ENCODE peak calls at places on chromosomes 7 and 10, in five cellular contexts. O is A549, S is GM12878, Z is K562, D is HepG2. R is an unnamed sample.

GRCh38 chr7:19112290-19113000 is 5.0 kb downstream of the TWIST1 start:
- DNase-seq in O (no peak), S (no peak), Z (no peak), D (no peak), R (no peak)

GRCh38 chr7:108234281-108234680 is 104.1 kb upstream of the LAMB4 start:
- DNase-seq in O (no peak), S (no peak), Z (no peak), D (no peak), R (no peak)

GRCh38 chr7:45658716-45659495 is 84.7 kb downstream of the ADCY1 start:
- DNase-seq in O (no peak), S (no peak), Z (no peak), D (no peak), R (no peak)

GRCh38 chr10:43731486-43731885 is 82.8 kb upstream of the ZNF32 start:
- DNase-seq in O (no peak), S (no peak), Z (no peak), D (no peak), R (no peak)

GRCh38 chr10:61943699-61944444 is 42.4 kb downstream of the ARID5B start:
- DNase-seq in O (no peak), S (no peak), Z (no peak), D (no peak), R (no peak)

GRCh38 chr7:66500087-66500486 is 128.6 kb upstream of the KCTD7 start:
- DNase-seq in O (no peak), S (no peak), Z (peak; percentile 19), D (peak; percentile 38), R (no peak)

GRCh38 chr10:121368347-121369025 is 229.8 kb downstream of the FGFR2 start:
- DNase-seq in O (no peak), S (no peak), Z (no peak), D (peak; percentile 78), R (no peak)

GRCh38 chr10:100969175-100970075 is at the start of gene SEMA4G:
- DNase-seq in O (peak; percentile 79), S (no peak), Z (peak; percentile 78), D (peak; percentile 80), R (peak; percentile 67)

GRCh38 chr7:13077466-13077865 is 390.0 kb downstream of the ARL4A start:
- DNase-seq in O (no peak), S (no peak), Z (no peak), D (no peak), R (no peak)

GRCh38 chr10:114384181-114384580 is 20.1 kb downstream of the AFAP1L2 start:
- DNase-seq in O (no peak), S (no peak), Z (no peak), D (no peak), R (no peak)
- TF ChIP-seq KDM1A in O (no peak), S (no peak), Z (no peak), D (no peak), R (no peak)

DNA sequence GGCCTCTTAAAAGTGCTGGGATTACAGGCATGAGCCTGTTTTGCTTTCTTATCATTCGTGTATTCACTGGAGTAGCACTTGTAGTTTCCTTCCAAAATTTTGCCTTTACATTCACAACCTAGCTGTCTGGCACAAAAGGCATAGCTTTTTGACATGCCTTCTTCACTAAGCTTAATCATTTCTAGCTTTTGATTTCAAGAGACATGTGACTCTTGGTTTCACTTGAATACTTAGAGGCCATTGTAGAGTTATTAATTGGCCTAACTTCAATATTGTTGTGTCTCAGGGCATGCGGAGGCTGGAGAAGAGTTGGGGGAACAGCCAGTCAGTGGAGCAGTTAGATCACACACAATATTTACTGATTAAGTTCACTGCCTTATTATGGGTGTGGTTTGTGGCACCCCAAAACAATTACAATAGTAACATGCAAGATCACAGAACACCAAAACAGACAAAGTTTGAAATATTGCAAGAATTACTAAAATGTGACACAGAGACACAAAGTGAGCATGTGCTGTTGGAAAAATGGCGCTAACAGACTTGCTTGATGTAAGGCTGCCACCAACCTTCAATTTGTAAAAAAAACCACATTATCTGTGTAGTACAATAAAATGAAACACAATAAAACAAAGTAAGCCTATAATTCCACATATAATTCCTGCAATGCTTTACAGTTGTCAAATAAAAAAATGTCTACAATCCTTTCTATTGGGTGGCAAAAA is 43.1 kb downstream of the BRAF start:
- DNase-seq in O (no peak), S (peak; percentile 38), Z (no peak), D (no peak), R (no peak)
- TF ChIP-seq KDM1A in O (no peak), S (no peak), Z (no peak), D (no peak), R (no peak)

GRCh38 chr10:6171891-6172354 is 30.8 kb upstream of the PFKFB3 start:
- DNase-seq in O (no peak), S (peak; percentile 24), Z (no peak), D (no peak), R (no peak)
- TF ChIP-seq KDM1A in O (no peak), S (no peak), Z (no peak), D (no peak), R (no peak)

DNA sequence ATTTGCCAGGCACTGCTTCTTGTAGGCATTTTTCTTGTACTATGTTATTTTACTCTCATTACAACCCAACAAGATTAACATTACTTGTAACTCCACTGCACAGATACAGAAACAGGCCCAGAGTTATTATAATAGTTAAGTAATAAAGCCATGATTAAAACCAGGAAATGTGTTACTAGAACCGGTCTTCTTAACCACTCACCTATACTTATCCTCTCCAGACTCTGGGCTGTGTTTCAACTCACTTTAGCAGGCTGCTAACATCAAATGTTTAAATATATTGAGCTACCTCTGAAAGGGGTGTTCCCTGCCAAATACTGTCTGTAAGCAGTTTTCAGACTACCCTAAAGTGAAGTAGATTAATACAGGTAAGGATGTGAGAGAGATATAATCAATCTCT is 1227.8 kb downstream of the SORCS3 start:
- DNase-seq in O (no peak), S (no peak), Z (no peak), D (no peak), R (no peak)
- TF ChIP-seq KDM1A in O (no peak), S (no peak), Z (no peak), D (no peak), R (no peak)

DNA sequence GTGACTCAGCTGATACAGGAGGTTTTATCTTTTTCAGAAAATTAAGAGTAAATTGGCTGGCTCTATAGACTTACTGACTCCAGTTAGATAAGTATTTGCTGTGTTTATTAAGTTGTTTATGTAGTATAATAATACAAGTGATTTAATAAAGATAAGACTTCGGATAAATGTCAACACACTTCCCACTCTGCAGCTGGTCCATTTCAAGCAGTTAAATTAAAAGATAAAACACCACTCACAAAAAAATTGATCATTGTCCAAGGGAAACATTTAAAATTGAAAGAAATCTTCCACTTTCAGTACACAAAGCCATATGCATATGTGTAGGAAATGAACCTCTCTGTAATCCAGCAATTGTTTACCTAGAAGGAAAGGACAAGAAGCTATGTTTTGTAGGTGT is 106.1 kb upstream of the SP8 start:
- DNase-seq in O (no peak), S (no peak), Z (no peak), D (no peak), R (no peak)
- TF ChIP-seq KDM1A in O (no peak), S (no peak), Z (no peak), D (no peak), R (no peak)

DNA sequence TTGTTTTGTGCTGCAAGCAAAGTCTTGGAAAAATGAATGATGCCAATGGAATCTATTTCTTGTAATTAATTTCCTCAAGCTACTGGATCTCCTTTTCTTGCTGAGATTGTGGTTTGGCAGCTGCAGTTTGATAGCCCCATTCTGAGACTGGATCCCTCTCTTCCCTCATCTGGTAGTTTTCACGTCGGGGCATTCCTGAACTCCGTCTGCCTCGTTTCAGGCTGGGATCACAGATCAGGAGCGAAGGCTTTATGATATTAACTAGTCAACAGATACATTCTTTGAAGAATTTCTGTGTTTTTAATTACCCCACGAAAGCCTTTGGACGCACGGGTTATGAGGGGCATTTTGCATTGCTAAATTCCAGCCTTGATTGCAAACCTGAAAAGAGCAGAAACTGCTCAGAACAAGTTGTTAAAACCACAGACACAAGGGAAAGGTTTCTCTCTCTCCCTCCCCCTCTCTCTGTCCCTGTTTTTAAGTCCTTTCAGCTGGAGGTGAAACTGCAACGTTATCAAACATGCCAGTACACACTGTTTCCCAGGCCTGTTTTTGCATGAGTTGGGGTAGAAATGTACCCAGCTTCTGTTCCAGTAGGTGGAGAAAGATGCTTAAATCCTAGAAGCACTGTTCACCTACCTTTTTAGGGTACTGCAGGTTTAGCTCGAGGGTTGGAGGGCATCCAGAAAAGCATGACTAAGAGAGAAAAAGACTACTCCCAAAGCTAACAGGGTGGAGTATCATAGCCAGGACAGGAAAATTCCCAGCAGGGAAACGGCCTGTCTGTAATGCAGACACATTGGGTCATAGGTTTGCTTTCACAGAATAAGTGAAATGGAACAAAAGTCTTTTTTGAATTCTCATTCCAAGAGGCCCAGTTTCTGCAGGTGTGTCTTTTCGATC is 124.3 kb downstream of the CUX1 start:
- DNase-seq in O (peak; percentile 73), S (no peak), Z (peak; percentile 36), D (no peak), R (no peak)
- TF ChIP-seq KDM1A in O (no peak), S (no peak), Z (no peak), D (no peak), R (no peak)

DNA sequence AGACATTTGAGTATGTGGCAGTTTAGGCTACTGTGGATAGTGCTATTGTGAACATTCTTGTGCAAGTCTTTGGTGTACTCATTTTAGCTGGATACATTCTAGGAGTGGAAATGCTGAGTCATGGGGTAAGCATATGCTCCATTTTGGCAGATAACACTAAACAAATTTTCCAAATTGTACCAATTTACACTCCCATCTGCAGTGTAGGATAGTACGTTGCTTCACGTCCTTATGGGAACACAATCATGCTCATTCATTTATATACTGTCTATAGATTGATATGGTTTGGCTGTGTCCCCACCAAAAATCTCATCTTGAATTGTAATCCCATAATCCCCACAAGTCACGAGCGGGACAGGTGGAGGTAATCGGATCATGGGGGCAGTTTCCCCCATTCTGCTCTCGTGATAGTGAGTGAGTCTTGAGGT is 25.7 kb downstream of the RNF216 start:
- DNase-seq in O (no peak), S (no peak), Z (peak; percentile 61), D (no peak), R (no peak)
- TF ChIP-seq KDM1A in O (no peak), S (no peak), Z (peak; percentile 55), D (no peak), R (no peak)

GRCh38 chr7:28069788-28070187 is 110.8 kb downstream of the JAZF1 start:
- DNase-seq in O (no peak), S (no peak), Z (no peak), D (no peak), R (no peak)
- TF ChIP-seq KDM1A in O (no peak), S (no peak), Z (no peak), D (no peak), R (no peak)

GRCh38 chr7:149673006-149673405 is 100.4 kb downstream of the ZNF467 start:
- DNase-seq in O (no peak), S (no peak), Z (no peak), D (no peak), R (no peak)

GRCh38 chr7:149664666-149665065 is 108.7 kb downstream of the ZNF467 start:
- DNase-seq in O (no peak), S (no peak), Z (no peak), D (no peak), R (no peak)

GRCh38 chr7:149666360-149666905 is 107.0 kb downstream of the ZNF467 start:
- DNase-seq in O (no peak), S (no peak), Z (no peak), D (no peak), R (no peak)

GRCh38 chr7:149669121-149669818 is 104.1 kb downstream of the ZNF467 start:
- DNase-seq in O (no peak), S (no peak), Z (no peak), D (peak; percentile 7), R (no peak)

GRCh38 chr7:149670288-149670687 is 103.1 kb downstream of the ZNF467 start:
- DNase-seq in O (no peak), S (no peak), Z (no peak), D (no peak), R (no peak)
- TF ChIP-seq KDM1A in O (no peak), S (no peak), Z (no peak), D (no peak), R (no peak)

GRCh38 chr10:42690449-42691360 is 52.3 kb upstream of the ZNF33B start:
- DNase-seq in O (no peak), S (no peak), Z (peak; percentile 16), D (peak; percentile 14), R (no peak)
- TF ChIP-seq KDM1A in O (no peak), S (no peak), Z (no peak), D (no peak), R (no peak)